ENCODE peak calls at places on chromosomes 7 and 10, in five cellular contexts. P is HCT116, A is GM12865, D is brain microvascular endothelial cell, S is fibroblast of the aortic adventitia. T is an unnamed sample.

GRCh38 chr7:76513817-76514799 is 3.8 kb downstream of the UPK3B start:
- DNase-seq in P (no peak), A (no peak), D (no peak), S (no peak), T (no peak)

GRCh38 chr7:44131173-44132009 is 8.0 kb upstream of the POLD2 start:
- DNase-seq in P (no peak), A (peak; percentile 18), D (no peak), S (no peak), T (peak; percentile 40)

GRCh38 chr10:91313761-91314520 is 93.5 kb downstream of the PCGF5 start:
- DNase-seq in P (no peak), A (no peak), D (peak; percentile 48), S (peak; percentile 58), T (peak; percentile 34)

GRCh38 chr7:157684157-157684595 is 347.4 kb downstream of the DNAJB6 start:
- DNase-seq in P (no peak), A (no peak), D (no peak), S (no peak), T (no peak)

GRCh38 chr10:70909326-70909935 is 21.1 kb upstream of the PCBD1 start:
- DNase-seq in P (no peak), A (no peak), D (no peak), S (no peak), T (no peak)

GRCh38 chr7:135950972-135951371 is 26.2 kb downstream of the MTPN start:
- DNase-seq in P (no peak), A (no peak), D (no peak), S (no peak), T (no peak)

GRCh38 chr7:122717356-122718089 is 14.8 kb upstream of the RNF148 start:
- DNase-seq in P (no peak), A (no peak), D (no peak), S (no peak), T (no peak)

GRCh38 chr7:103524042-103524907 is 78.3 kb upstream of the SLC26A5 start:
- DNase-seq in P (peak; percentile 12), A (peak; percentile 21), D (peak; percentile 45), S (peak; percentile 68), T (peak; percentile 52)

GRCh38 chr10:126050301-126050700 is 153.9 kb downstream of the FANK1 start:
- DNase-seq in P (no peak), A (no peak), D (no peak), S (no peak), T (no peak)

GRCh38 chr10:28463676-28464395 is 69.1 kb upstream of the WAC start:
- DNase-seq in P (no peak), A (no peak), D (no peak), S (no peak), T (no peak)

GRCh38 chr7:140656548-140657515 is 15.9 kb upstream of the ADCK2 start:
- DNase-seq in P (no peak), A (peak; percentile 74), D (peak; percentile 67), S (peak; percentile 60), T (peak; percentile 94)

GRCh38 chr10:127948791-127949190 is 41.9 kb downstream of the PTPRE start:
- DNase-seq in P (no peak), A (no peak), D (no peak), S (no peak), T (peak; percentile 68)

GRCh38 chr10:112394475-112394875 is 20.6 kb downstream of the ACSL5 start:
- DNase-seq in P (no peak), A (no peak), D (no peak), S (no peak), T (no peak)

GRCh38 chr7:110534241-110534931 is 556.5 kb upstream of the LRRN3 start:
- DNase-seq in P (no peak), A (peak; percentile 39), D (peak; percentile 51), S (peak; percentile 1), T (peak; percentile 97)

GRCh38 chr10:108358912-108359311 is 1194.4 kb upstream of the SORCS1 start:
- DNase-seq in P (no peak), A (peak; percentile 61), D (peak; percentile 66), S (peak; percentile 93), T (peak; percentile 96)

GRCh38 chr7:45203947-45204445 is 46.4 kb downstream of the RAMP3 start:
- DNase-seq in P (no peak), A (peak; percentile 69), D (no peak), S (peak; percentile 89), T (peak; percentile 30)

GRCh38 chr7:47453093-47454056 is 128.5 kb downstream of the TNS3 start:
- DNase-seq in P (no peak), A (no peak), D (peak; percentile 84), S (peak; percentile 75), T (peak; percentile 89)

GRCh38 chr7:25098096-25099046 is 26.7 kb downstream of the CYCS start:
- DNase-seq in P (peak; percentile 70), A (peak; percentile 86), D (peak; percentile 52), S (peak; percentile 79), T (peak; percentile 77)

GRCh38 chr10:60733189-60733815 is 45.0 kb upstream of the CDK1 start:
- DNase-seq in P (peak; percentile 39), A (peak; percentile 24), D (no peak), S (peak; percentile 4), T (peak; percentile 81)

GRCh38 chr7:104126411-104126841 is 81.4 kb downstream of the ORC5 start:
- DNase-seq in P (no peak), A (no peak), D (no peak), S (no peak), T (no peak)

GRCh38 chr10:5692476-5693358 is 8.1 kb downstream of the TASOR2 start:
- DNase-seq in P (no peak), A (peak; percentile 83), D (peak; percentile 14), S (peak; percentile 21), T (peak; percentile 59)

GRCh38 chr10:5697342-5697741 is 12.7 kb downstream of the TASOR2 start:
- DNase-seq in P (no peak), A (no peak), D (no peak), S (no peak), T (no peak)

GRCh38 chr10:5694573-5694972 is 9.9 kb downstream of the TASOR2 start:
- DNase-seq in P (no peak), A (no peak), D (no peak), S (no peak), T (no peak)

GRCh38 chr10:5688587-5688986 is 3.9 kb downstream of the TASOR2 start:
- DNase-seq in P (no peak), A (no peak), D (no peak), S (no peak), T (no peak)

GRCh38 chr10:5691786-5692185 is 7.1 kb downstream of the TASOR2 start:
- DNase-seq in P (no peak), A (no peak), D (no peak), S (no peak), T (peak; percentile 70)
- H3K4me3 ChIP-seq in P (no peak overlapping the region), A (peak overlapping the region; percentile 49), D (no peak overlapping the region), S (no peak overlapping the region), T (peak overlapping the region; percentile 56)

DNA sequence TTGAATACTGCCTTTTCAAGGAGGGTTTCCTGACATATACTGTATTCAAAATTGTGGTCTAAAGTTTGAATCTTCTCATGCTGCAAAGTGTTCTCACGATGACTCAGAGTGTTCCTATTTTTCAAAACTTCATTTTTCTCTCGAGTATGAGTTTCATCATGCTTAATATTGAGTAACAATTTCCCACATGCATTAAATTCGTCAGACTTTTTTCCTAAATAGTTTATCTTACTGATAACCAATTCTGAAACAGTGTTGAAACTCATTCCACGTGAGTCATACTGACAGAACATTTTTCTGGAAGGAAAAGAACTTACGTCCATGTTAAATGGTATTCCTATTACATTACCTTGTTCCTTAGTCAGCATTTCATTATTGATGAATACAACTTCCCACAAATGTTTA is 44.1 kb downstream of the ZNF33B start:
- DNase-seq in P (no peak), A (no peak), D (peak; percentile 1), S (peak; percentile 70), T (peak; percentile 65)
- TF ChIP-seq CTCF in P (no peak), A (no peak), D (no peak), S (no peak), T (no peak)

GRCh38 chr10:99235469-99235871 is at the start of gene HPSE2:
- DNase-seq in P (no peak), A (no peak), D (no peak), S (no peak), T (no peak)
- H3K4me3 ChIP-seq in P (no peak within 1 kb of the TSS), A (no peak within 1 kb of the TSS), D (no peak within 1 kb of the TSS), S (no peak within 1 kb of the TSS), T (no peak within 1 kb of the TSS)

DNA sequence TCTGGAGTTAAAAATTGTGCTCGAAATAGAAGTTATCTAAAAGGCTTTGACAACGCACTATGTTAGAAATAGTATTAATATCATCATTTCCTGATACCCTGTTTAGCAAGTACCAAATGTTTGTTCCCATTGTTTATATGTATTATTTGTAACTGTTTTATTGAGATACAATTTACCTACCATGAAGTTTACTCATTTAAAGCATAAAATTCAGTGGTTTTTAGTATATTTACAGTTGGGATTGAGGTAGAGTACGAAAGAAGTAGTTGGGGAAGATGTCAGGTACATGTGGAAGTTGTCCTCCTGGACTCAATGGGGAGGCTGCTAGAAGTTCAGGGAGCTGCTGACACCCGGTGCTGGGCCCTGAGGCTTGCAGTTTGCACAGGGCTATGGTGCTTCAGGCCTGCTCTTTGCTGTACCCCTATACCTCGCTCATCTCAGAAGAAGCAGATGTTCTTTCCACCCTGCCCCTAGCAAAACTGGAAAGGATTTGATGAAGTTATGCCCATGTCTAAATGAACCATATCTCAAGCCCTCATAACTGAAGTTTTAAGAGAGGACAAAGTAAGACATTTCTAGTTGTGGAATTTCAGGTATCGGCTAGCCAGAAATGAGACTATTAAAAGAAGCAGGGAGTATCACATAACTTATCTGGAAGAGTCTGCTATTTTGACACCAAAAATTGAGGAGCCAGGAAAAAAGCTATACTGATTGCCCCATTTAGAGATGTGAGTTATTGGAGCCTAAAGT is 25.2 kb upstream of the WNT16 start:
- DNase-seq in P (no peak), A (no peak), D (no peak), S (no peak), T (no peak)
- TF ChIP-seq CTCF in P (peak; percentile 51), A (no peak), D (peak; percentile 26), S (no peak), T (no peak)